ENCODE peak calls at places on chromosomes 13 and 19, in six cellular contexts. One of them, this sample, is unnamed.

GRCh38 chr13:59261928-59262488 is 901.7 kb downstream of the DIAPH3 start:
- DNase-seq in HL-60: no peak
- DNase-seq in suprapubic skin: no peak
- DNase-seq in spleen: no peak
- DNase-seq in breast epithelium: no peak
- DNase-seq in upper lobe of left lung: no peak
- DNase-seq in this sample: no peak

GRCh38 chr19:1768918-1769644 is 15.8 kb downstream of the ONECUT3 start:
- DNase-seq in HL-60: no peak
- DNase-seq in suprapubic skin: no peak
- DNase-seq in breast epithelium: no peak
- DNase-seq in spleen: no peak
- DNase-seq in upper lobe of left lung: no peak
- DNase-seq in this sample: no peak

GRCh38 chr13:27038323-27038722 is 133.3 kb downstream of the USP12 start:
- DNase-seq in spleen: no peak
- DNase-seq in breast epithelium: no peak
- DNase-seq in upper lobe of left lung: no peak
- DNase-seq in HL-60: no peak
- DNase-seq in suprapubic skin: no peak
- DNase-seq in this sample: no peak

GRCh38 chr19:42176649-42176989 is 40.9 kb downstream of the DEDD2 start:
- DNase-seq in suprapubic skin: no peak
- DNase-seq in spleen: no peak
- DNase-seq in upper lobe of left lung: no peak
- DNase-seq in breast epithelium: no peak
- DNase-seq in HL-60: no peak
- DNase-seq in this sample: no peak

GRCh38 chr13:51632643-51633357 is 48.5 kb downstream of the WDFY2 start:
- DNase-seq in upper lobe of left lung: no peak
- DNase-seq in suprapubic skin: no peak
- DNase-seq in spleen: no peak
- DNase-seq in HL-60: no peak
- DNase-seq in breast epithelium: no peak
- DNase-seq in this sample: no peak

GRCh38 chr19:50203281-50204080 is at the start of gene MYH14:
- DNase-seq in suprapubic skin: no peak
- DNase-seq in spleen: peak
- DNase-seq in upper lobe of left lung: peak
- DNase-seq in breast epithelium: peak
- DNase-seq in HL-60: no peak
- DNase-seq in this sample: peak

GRCh38 chr13:80824231-80824630 is 483.3 kb upstream of the SPRY2 start:
- DNase-seq in upper lobe of left lung: no peak
- DNase-seq in spleen: no peak
- DNase-seq in breast epithelium: no peak
- DNase-seq in suprapubic skin: no peak
- DNase-seq in HL-60: no peak
- DNase-seq in this sample: no peak

GRCh38 chr19:33905937-33906577 is 109.4 kb downstream of the KCTD15 start:
- DNase-seq in upper lobe of left lung: peak
- DNase-seq in spleen: no peak
- DNase-seq in breast epithelium: peak
- DNase-seq in HL-60: no peak
- DNase-seq in suprapubic skin: peak
- DNase-seq in this sample: no peak

GRCh38 chr13:33639640-33640080 is 178.3 kb upstream of the RFC3 start:
- DNase-seq in suprapubic skin: no peak
- DNase-seq in spleen: no peak
- DNase-seq in upper lobe of left lung: no peak
- DNase-seq in breast epithelium: no peak
- DNase-seq in HL-60: no peak
- DNase-seq in this sample: no peak

GRCh38 chr19:38734426-38735256 is 9.6 kb downstream of the CAPN12 start:
- DNase-seq in HL-60: no peak
- DNase-seq in upper lobe of left lung: peak
- DNase-seq in spleen: peak
- DNase-seq in suprapubic skin: no peak
- DNase-seq in breast epithelium: no peak
- DNase-seq in this sample: peak

GRCh38 chr19:46624958-46625661 is at the start of gene PTGIR:
- DNase-seq in suprapubic skin: no peak
- DNase-seq in spleen: no peak
- DNase-seq in upper lobe of left lung: no peak
- DNase-seq in HL-60: no peak
- DNase-seq in breast epithelium: no peak
- DNase-seq in this sample: no peak

GRCh38 chr19:49428547-49429451 is 3.6 kb downstream of the GFY start:
- DNase-seq in suprapubic skin: peak
- DNase-seq in upper lobe of left lung: no peak
- DNase-seq in spleen: no peak
- DNase-seq in breast epithelium: no peak
- DNase-seq in HL-60: no peak
- DNase-seq in this sample: no peak

GRCh38 chr19:1852294-1852646 is 4.0 kb upstream of the REXO1 start:
- DNase-seq in breast epithelium: no peak
- DNase-seq in spleen: no peak
- DNase-seq in suprapubic skin: no peak
- DNase-seq in HL-60: no peak
- DNase-seq in upper lobe of left lung: no peak
- DNase-seq in this sample: no peak

GRCh38 chr19:55092423-55093318 is 17.0 kb downstream of the EPS8L1 start:
- DNase-seq in upper lobe of left lung: no peak
- DNase-seq in spleen: no peak
- DNase-seq in suprapubic skin: no peak
- DNase-seq in HL-60: no peak
- DNase-seq in breast epithelium: no peak
- DNase-seq in this sample: no peak

GRCh38 chr19:1177322-1178114 is 3.5 kb upstream of the SBNO2 start:
- DNase-seq in suprapubic skin: no peak
- DNase-seq in upper lobe of left lung: peak
- DNase-seq in HL-60: peak
- DNase-seq in spleen: no peak
- DNase-seq in breast epithelium: no peak
- DNase-seq in this sample: no peak

GRCh38 chr13:113126265-113127150 is 3.9 kb downstream of the F10 start:
- DNase-seq in upper lobe of left lung: peak
- DNase-seq in spleen: peak
- DNase-seq in breast epithelium: peak
- DNase-seq in HL-60: no peak
- DNase-seq in suprapubic skin: peak
- DNase-seq in this sample: no peak

GRCh38 chr13:60112771-60113170 is 51.0 kb downstream of the DIAPH3 start:
- DNase-seq in suprapubic skin: no peak
- DNase-seq in breast epithelium: no peak
- DNase-seq in spleen: no peak
- DNase-seq in upper lobe of left lung: no peak
- DNase-seq in HL-60: no peak
- DNase-seq in this sample: no peak

GRCh38 chr19:39247701-39248664 is 673 bp downstream of the IFNL4 start:
- DNase-seq in HL-60: no peak
- DNase-seq in spleen: no peak
- DNase-seq in suprapubic skin: no peak
- DNase-seq in upper lobe of left lung: no peak
- DNase-seq in breast epithelium: no peak
- DNase-seq in this sample: no peak

GRCh38 chr19:6198896-6199239 is 63.4 kb downstream of the ACSBG2 start:
- DNase-seq in upper lobe of left lung: no peak
- DNase-seq in breast epithelium: no peak
- DNase-seq in spleen: no peak
- DNase-seq in suprapubic skin: no peak
- DNase-seq in HL-60: no peak
- DNase-seq in this sample: no peak

GRCh38 chr13:23621316-23621645 is 51.1 kb downstream of the TNFRSF19 start:
- DNase-seq in upper lobe of left lung: no peak
- DNase-seq in HL-60: no peak
- DNase-seq in suprapubic skin: no peak
- DNase-seq in breast epithelium: no peak
- DNase-seq in spleen: no peak
- DNase-seq in this sample: peak

GRCh38 chr19:44746946-44747738 is 1.4 kb upstream of the BCL3 start:
- DNase-seq in HL-60: peak
- DNase-seq in upper lobe of left lung: peak
- DNase-seq in breast epithelium: peak
- DNase-seq in suprapubic skin: peak
- DNase-seq in spleen: peak
- DNase-seq in this sample: peak

DNA sequence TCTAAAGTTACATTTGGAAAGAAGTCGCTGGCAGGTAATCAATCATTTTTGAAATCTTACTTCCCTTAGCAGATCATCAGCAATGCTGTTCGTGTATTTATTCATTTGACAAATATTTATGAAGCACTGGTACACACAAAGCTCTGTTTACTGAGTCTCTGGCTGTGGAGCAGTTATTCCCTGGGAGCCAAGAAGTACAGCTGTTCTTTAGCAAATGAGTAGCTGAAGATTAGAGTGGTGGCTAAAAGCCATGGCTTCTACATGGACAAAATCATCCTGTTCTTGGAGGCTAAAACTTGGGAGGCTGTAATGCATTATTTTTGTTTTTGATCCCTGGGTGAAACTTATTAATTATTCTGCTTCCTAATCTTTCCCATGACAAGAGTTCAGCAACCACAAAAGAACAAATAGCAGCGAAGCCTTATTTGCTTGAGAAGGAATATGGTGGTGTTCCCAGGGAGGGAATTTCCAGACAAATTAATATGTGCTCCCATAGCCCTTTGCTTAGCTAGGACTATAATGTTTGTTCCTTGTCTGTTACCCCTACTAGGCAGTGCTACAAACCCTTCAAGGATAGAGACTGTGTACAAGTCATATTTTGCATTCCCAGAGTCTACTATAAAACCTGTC is 109.5 kb downstream of the DCT start:
- DNase-seq in spleen: no peak
- DNase-seq in breast epithelium: no peak
- DNase-seq in suprapubic skin: no peak
- DNase-seq in HL-60: no peak
- DNase-seq in upper lobe of left lung: no peak
- DNase-seq in this sample: no peak
- TF ChIP-seq POLR2AphosphoS5 in spleen: no peak
- TF ChIP-seq POLR2AphosphoS5 in breast epithelium: no peak
- TF ChIP-seq POLR2AphosphoS5 in suprapubic skin: no peak
- TF ChIP-seq POLR2AphosphoS5 in HL-60: no peak
- TF ChIP-seq POLR2AphosphoS5 in upper lobe of left lung: no peak
- TF ChIP-seq POLR2AphosphoS5 in this sample: no peak

GRCh38 chr13:28606466-28606865 is 52.5 kb upstream of the POMP start:
- DNase-seq in spleen: no peak
- DNase-seq in breast epithelium: no peak
- DNase-seq in suprapubic skin: no peak
- DNase-seq in upper lobe of left lung: no peak
- DNase-seq in HL-60: no peak
- DNase-seq in this sample: no peak
- TF ChIP-seq POLR2AphosphoS5 in spleen: no peak
- TF ChIP-seq POLR2AphosphoS5 in breast epithelium: no peak
- TF ChIP-seq POLR2AphosphoS5 in suprapubic skin: no peak
- TF ChIP-seq POLR2AphosphoS5 in upper lobe of left lung: no peak
- TF ChIP-seq POLR2AphosphoS5 in HL-60: no peak
- TF ChIP-seq POLR2AphosphoS5 in this sample: no peak

DNA sequence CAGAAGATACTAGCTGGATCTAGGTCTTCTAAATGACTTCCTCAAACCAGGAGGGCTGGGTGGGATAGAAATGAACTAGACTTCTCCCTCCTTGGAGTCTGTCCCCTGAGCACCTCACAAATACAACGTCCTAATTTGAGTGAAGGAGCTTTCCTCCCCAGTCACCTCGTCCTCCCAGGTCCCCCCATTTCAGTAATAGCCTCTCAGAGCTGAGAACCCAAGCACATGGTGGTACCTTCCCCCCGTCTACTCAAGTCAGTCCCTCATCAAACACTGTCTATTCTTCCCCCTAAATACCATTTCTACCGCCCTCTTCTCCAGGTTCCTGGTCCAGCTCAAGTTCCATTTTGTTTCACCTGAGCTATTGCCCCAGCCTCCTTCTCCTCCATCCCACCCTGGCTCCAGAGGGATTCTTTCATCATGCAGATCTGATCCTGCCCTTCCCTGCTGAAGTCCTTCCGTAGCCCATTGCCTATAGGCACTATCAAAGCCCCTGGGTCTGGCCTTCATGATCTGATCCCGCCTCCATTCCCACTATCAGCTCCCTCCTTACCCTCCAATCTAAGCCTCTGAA is 5.3 kb upstream of the PRKCG start:
- DNase-seq in suprapubic skin: no peak
- DNase-seq in spleen: no peak
- DNase-seq in HL-60: no peak
- DNase-seq in upper lobe of left lung: no peak
- DNase-seq in breast epithelium: no peak
- DNase-seq in this sample: no peak
- TF ChIP-seq POLR2AphosphoS5 in suprapubic skin: no peak
- TF ChIP-seq POLR2AphosphoS5 in spleen: no peak
- TF ChIP-seq POLR2AphosphoS5 in HL-60: peak
- TF ChIP-seq POLR2AphosphoS5 in upper lobe of left lung: no peak
- TF ChIP-seq POLR2AphosphoS5 in breast epithelium: no peak
- TF ChIP-seq POLR2AphosphoS5 in this sample: peak

GRCh38 chr19:5030136-5030820 is 61.4 kb downstream of the KDM4B start:
- DNase-seq in upper lobe of left lung: no peak
- DNase-seq in HL-60: no peak
- DNase-seq in spleen: peak
- DNase-seq in breast epithelium: no peak
- DNase-seq in suprapubic skin: no peak
- DNase-seq in this sample: no peak

GRCh38 chr19:5024282-5024681 is 55.4 kb downstream of the KDM4B start:
- DNase-seq in breast epithelium: no peak
- DNase-seq in suprapubic skin: no peak
- DNase-seq in spleen: peak
- DNase-seq in upper lobe of left lung: peak
- DNase-seq in HL-60: no peak
- DNase-seq in this sample: no peak

GRCh38 chr19:5025027-5025426 is 56.1 kb downstream of the KDM4B start:
- DNase-seq in spleen: no peak
- DNase-seq in HL-60: no peak
- DNase-seq in upper lobe of left lung: no peak
- DNase-seq in suprapubic skin: no peak
- DNase-seq in breast epithelium: no peak
- DNase-seq in this sample: no peak

GRCh38 chr19:5028229-5028886 is 59.4 kb downstream of the KDM4B start:
- DNase-seq in suprapubic skin: no peak
- DNase-seq in breast epithelium: no peak
- DNase-seq in spleen: no peak
- DNase-seq in HL-60: no peak
- DNase-seq in upper lobe of left lung: no peak
- DNase-seq in this sample: no peak

DNA sequence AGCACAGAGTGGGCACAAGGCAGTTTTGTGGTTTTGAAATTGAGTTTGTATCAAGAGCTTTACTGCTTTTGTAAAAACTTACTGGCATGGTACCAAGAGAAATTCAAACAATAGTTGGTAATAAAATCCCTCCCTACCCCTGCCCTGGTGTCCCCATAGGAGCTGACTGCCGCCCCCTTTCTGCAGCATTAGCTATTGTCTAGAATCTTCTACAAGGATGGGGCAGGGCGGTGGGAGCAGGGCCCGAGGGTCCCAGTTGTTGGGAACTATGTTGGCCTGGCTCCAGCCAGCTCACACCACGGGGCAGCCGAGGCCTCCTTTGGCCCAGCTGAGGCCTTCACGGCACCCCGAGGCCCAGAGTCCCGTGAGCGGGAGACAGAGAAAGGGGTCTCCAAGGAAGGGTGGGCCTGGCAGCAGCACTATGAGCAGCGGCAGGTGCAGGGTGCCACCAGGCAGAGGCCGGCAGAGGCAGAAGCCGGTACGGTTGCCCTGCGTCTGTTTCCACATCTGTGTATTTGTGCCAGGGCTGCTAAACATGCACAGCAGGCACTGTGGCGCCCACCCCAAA is 57.9 kb downstream of the KDM4B start:
- DNase-seq in suprapubic skin: no peak
- DNase-seq in upper lobe of left lung: no peak
- DNase-seq in spleen: peak
- DNase-seq in HL-60: no peak
- DNase-seq in breast epithelium: no peak
- DNase-seq in this sample: no peak
- TF ChIP-seq POLR2AphosphoS5 in suprapubic skin: no peak
- TF ChIP-seq POLR2AphosphoS5 in upper lobe of left lung: no peak
- TF ChIP-seq POLR2AphosphoS5 in spleen: no peak
- TF ChIP-seq POLR2AphosphoS5 in HL-60: no peak
- TF ChIP-seq POLR2AphosphoS5 in breast epithelium: no peak
- TF ChIP-seq POLR2AphosphoS5 in this sample: no peak